ENCODE peak calls at places on chromosomes 11 and 22, in five cellular contexts. U, Z, T, I and C are unnamed samples.

GRCh38 chr22:45200862-45201511 is 37.3 kb downstream of the NUP50 start:
- DNase-seq in U (no peak), Z (peak), T (no peak), I (peak), C (no peak)

GRCh38 chr11:118050208-118050891 is 26.5 kb upstream of the TMPRSS4 start:
- DNase-seq in U (no peak), I (no peak), Z (no peak), T (no peak), C (no peak)

GRCh38 chr11:9120659-9121350 is 29.4 kb upstream of the SCUBE2 start:
- DNase-seq in U (peak), I (no peak), Z (no peak), T (no peak), C (no peak)

GRCh38 chr11:69105431-69106123 is 50.2 kb upstream of the SMIM38 start:
- DNase-seq in I (no peak), T (no peak), U (no peak), Z (no peak), C (no peak)

GRCh38 chr22:41596776-41597634 is 7.4 kb upstream of the PMM1 start:
- DNase-seq in Z (peak), T (peak), U (no peak), I (no peak), C (peak)

GRCh38 chr11:86818466-86819282 is 18.3 kb downstream of the PRSS23 start:
- DNase-seq in T (no peak), I (peak), Z (peak), U (peak), C (no peak)

GRCh38 chr22:41782316-41782715 is 18.2 kb upstream of the CCDC134 start:
- DNase-seq in Z (no peak), I (no peak), U (no peak), T (peak), C (no peak)

GRCh38 chr11:88535266-88535665 is 197.7 kb upstream of the CTSC start:
- DNase-seq in T (no peak), I (no peak), U (no peak), Z (peak), C (no peak)

GRCh38 chr11:35617687-35618496 is at the start of gene FJX1:
- DNase-seq in Z (peak), U (no peak), T (peak), I (no peak), C (peak)

GRCh38 chr11:2138436-2139117 is 612 bp downstream of the IGF2 start:
- DNase-seq in Z (no peak), U (no peak), T (no peak), I (no peak), C (no peak)

GRCh38 chr11:101706541-101706940 is 122.7 kb upstream of the TRPC6 start:
- DNase-seq in T (no peak), Z (peak), U (no peak), I (no peak), C (no peak)

GRCh38 chr22:33598821-33599220 is 321.5 kb downstream of the LARGE1 start:
- DNase-seq in Z (no peak), I (no peak), T (no peak), U (no peak), C (no peak)

GRCh38 chr11:206516-207212 is 535 bp downstream of the BET1L start:
- DNase-seq in Z (peak), U (no peak), T (peak), I (no peak), C (no peak)

GRCh38 chr11:35654711-35655110 is 7.9 kb upstream of the TRIM44 start:
- DNase-seq in I (no peak), Z (no peak), T (no peak), U (no peak), C (no peak)

GRCh38 chr11:88555018-88555828 is 217.7 kb upstream of the CTSC start:
- DNase-seq in T (no peak), I (peak), U (peak), Z (peak), C (peak)

GRCh38 chr11:95445746-95446333 is 214.8 kb upstream of the SESN3 start:
- DNase-seq in T (no peak), U (no peak), Z (no peak), I (no peak), C (no peak)

GRCh38 chr22:27462190-27462589 is 339.4 kb downstream of the MN1 start:
- DNase-seq in U (no peak), I (no peak), T (no peak), Z (no peak), C (peak)

GRCh38 chr11:45180158-45180887 is 33.9 kb downstream of the PRDM11 start:
- DNase-seq in I (no peak), T (peak), Z (no peak), U (peak), C (peak)

GRCh38 chr11:4643084-4643483 is 698 bp upstream of the OR51E1 start:
- DNase-seq in I (no peak), Z (peak), U (no peak), T (no peak), C (no peak)

GRCh38 chr22:27988704-27989103 is 69.6 kb upstream of the PITPNB start:
- DNase-seq in Z (no peak), T (no peak), I (no peak), U (no peak), C (no peak)

GRCh38 chr11:8719260-8720190 is 36.9 kb downstream of the RPL27A start:
- DNase-seq in T (peak), Z (peak), I (peak), U (peak), C (peak)

GRCh38 chr22:23204541-23205157 is 24.3 kb downstream of the BCR start:
- DNase-seq in Z (no peak), T (no peak), I (no peak), U (no peak), C (no peak)

GRCh38 chr11:24496371-24496727 is 504 bp upstream of the LUZP2 start:
- DNase-seq in I (no peak), T (no peak), Z (peak), U (no peak), C (no peak)

GRCh38 chr11:84289381-84289906 is 1003.3 kb upstream of the CCDC90B start:
- DNase-seq in I (peak), U (no peak), Z (peak), T (no peak), C (no peak)

GRCh38 chr11:113189909-113190667 is 124.3 kb upstream of the TTC12 start:
- DNase-seq in T (no peak), U (no peak), I (no peak), Z (peak), C (no peak)

DNA sequence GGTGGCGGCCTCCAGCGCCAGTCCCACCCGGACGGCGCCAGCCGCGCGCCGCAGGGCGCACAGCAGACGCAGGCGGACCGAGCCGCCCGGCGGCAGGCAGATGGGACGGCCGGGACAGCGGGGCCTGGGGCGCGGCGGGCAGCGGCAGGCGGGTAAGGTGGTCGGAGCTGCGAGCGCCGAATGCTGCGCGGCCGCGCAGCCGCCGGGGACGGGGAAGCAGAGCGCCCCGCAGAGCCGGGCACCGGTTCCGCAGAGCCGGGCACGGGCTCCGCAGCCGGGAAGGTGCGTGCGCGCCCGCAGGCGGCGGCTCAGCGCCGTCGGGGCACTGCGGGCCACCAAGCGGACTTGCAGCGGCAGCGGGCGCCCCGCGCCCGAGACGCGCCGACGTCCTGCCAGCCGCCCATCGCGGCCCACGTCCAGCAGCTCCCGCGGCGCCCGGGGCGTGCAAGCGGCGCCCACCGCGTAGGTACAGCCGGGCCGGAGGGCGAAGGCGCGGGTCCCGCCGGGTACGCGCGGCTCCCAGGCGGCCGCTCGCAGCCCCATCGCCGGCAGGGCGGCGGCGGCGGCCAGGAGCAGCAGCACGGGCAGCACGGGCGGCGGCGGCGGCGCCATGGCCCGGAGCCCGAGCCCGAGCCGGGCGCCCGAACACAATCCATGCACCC is 730 bp downstream of the CELSR1 start:
- DNase-seq in U (no peak), I (no peak), Z (no peak), T (no peak), C (peak)
- TF ChIP-seq CTCF in U (no peak), I (no peak), Z (no peak), T (no peak), C (peak)

DNA sequence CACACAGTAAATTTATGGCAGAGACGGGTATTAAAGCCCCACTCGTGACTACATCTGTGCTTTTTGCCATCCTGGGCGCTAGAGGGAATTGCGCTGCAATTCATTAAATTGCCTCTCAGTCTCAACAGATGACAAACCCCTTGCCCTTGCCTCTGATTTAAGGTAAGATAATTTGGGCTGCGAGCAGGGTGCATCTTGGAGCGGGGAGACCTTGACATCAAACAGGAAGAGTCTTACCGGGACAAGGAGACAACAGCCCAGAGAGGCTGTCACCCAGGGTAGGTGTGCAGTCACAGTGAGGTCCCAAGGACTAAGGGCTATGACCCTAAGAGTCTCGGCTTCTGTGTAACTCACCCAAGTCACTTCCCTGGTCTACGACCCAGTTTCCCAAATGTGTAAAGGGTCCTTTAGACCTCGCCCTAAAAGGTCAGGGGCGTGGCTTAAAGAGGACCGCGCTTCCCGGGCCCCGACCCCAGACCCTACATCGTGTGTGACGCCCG is 427 bp upstream of the TOM1 start:
- DNase-seq in T (no peak), U (no peak), I (no peak), Z (no peak), C (no peak)
- TF ChIP-seq CTCF in T (no peak), U (no peak), I (no peak), Z (no peak), C (no peak)

DNA sequence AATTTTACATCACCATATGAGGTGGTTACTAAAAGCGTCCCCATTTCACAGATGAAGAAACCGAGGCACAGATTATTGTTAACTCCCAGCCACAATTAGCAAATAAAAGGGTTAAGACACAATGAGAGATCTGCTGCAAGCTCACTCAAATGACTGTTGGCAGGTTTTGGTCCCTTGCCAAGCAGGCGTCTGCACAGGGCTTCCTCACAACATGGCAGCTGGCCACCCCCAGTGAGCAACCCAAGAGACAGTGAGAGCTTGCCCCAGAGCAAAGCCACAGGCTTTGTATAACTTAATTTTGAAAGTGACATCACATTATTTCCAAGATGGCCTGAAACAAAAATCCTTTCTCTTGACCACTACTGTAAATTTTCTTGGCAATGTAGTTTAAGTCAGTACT is 217.6 kb downstream of the NTM start:
- DNase-seq in Z (no peak), U (no peak), I (no peak), T (no peak), C (no peak)
- TF ChIP-seq CTCF in Z (no peak), U (no peak), I (no peak), T (no peak), C (no peak)

DNA sequence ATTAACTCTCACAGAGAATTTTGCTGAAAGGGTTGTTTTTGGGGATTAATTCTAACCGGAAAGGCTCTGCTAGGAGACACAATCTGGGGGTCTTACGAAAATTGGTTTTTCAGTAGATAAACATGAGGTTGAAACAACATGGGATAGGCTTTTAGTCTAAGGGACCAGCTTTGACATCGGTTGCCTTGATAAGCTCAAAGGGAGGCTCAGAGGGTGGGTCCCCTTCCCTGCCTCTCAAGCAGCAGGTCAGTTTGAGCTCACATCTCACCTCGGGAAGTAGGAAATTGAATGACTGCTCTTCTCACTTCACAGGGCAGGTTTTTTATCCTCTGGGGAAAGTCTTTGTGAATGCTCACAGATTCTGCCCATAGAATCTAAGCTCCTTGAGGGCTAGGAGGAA is 70.2 kb upstream of the KIRREL3 start:
- DNase-seq in T (no peak), I (no peak), Z (no peak), U (no peak), C (no peak)
- TF ChIP-seq CTCF in T (no peak), I (no peak), Z (no peak), U (no peak), C (no peak)